ENCODE peak calls at places on chromosomes 7 and 10, in ten cellular contexts. H, E, C, Y, G, D, U, O, R and P are unnamed samples.

GRCh38 chr10:71060636-71061426 is 151.5 kb upstream of the UNC5B start:
- DNase-seq in E (no peak), R (no peak), U (no peak), O (no peak), Y (no peak), H (no peak), G (no peak), D (no peak), C (no peak), P (no peak)

GRCh38 chr7:149500201-149500600 is 2.6 kb upstream of the ZNF746 start:
- DNase-seq in Y (no peak), O (no peak), R (no peak), C (no peak), D (no peak), G (no peak), U (no peak), E (no peak), H (no peak), P (no peak)

GRCh38 chr7:98559958-98560357 is 57.1 kb upstream of the NPTX2 start:
- DNase-seq in C (no peak), O (no peak), G (no peak), E (no peak), H (no peak), Y (no peak), R (no peak), D (no peak), U (no peak), P (no peak)

GRCh38 chr7:139694389-139694676 is 83.5 kb downstream of the HIPK2 start:
- DNase-seq in U (no peak), E (no peak), R (no peak), G (no peak), H (no peak), O (no peak), D (no peak), C (no peak), Y (no peak), P (no peak)

GRCh38 chr10:5546891-5547683 is 22.3 kb downstream of the CALML3 start:
- DNase-seq in U (peak; percentile 64), H (peak; percentile 2), C (peak; percentile 44), R (no peak), E (no peak), Y (no peak), G (peak; percentile 50), D (no peak), O (peak; percentile 86), P (no peak)

GRCh38 chr10:53395449-53395848 is 622.9 kb upstream of the MBL2 start:
- DNase-seq in H (no peak), G (no peak), R (no peak), Y (no peak), D (no peak), O (no peak), C (no peak), E (no peak), U (no peak), P (no peak)

GRCh38 chr10:71569775-71570588 is 149.6 kb downstream of the C10orf105 start:
- DNase-seq in U (peak; percentile 79), R (peak; percentile 34), D (peak; percentile 89), E (peak; percentile 66), O (peak; percentile 39), H (peak; percentile 68), Y (peak; percentile 72), C (peak; percentile 60), G (no peak), P (peak; percentile 73)

GRCh38 chr7:158030566-158030965 is 557.1 kb downstream of the PTPRN2 start:
- DNase-seq in H (no peak), Y (no peak), E (no peak), O (no peak), D (no peak), R (no peak), G (no peak), C (no peak), U (no peak), P (no peak)

GRCh38 chr10:110357252-110357780 is 52.6 kb upstream of the SMNDC1 start:
- DNase-seq in U (no peak), H (no peak), R (peak; percentile 98), E (peak; percentile 54), D (peak; percentile 71), G (no peak), Y (peak; percentile 54), C (peak; percentile 33), O (peak; percentile 73), P (no peak)

GRCh38 chr10:11551915-11552602 is 59.4 kb downstream of the USP6NL start:
- DNase-seq in O (peak; percentile 99), C (peak; percentile 76), E (no peak), G (no peak), Y (peak; percentile 31), U (no peak), D (no peak), H (no peak), R (peak; percentile 93), P (peak; percentile 28)

GRCh38 chr10:50501899-50502556 is 121.7 kb downstream of the SGMS1 start:
- DNase-seq in H (no peak), R (no peak), U (no peak), O (peak; percentile 32), E (no peak), G (no peak), D (no peak), C (no peak), Y (no peak), P (peak; percentile 14)

GRCh38 chr10:16690417-16690816 is 126.8 kb downstream of the RSU1 start:
- DNase-seq in Y (no peak), R (no peak), U (no peak), C (no peak), E (no peak), O (no peak), H (no peak), D (no peak), G (no peak), P (no peak)

GRCh38 chr7:54788664-54789063 is 29.7 kb upstream of the SEC61G start:
- DNase-seq in D (peak; percentile 22), C (peak; percentile 92), H (no peak), O (peak; percentile 93), E (peak; percentile 9), Y (peak; percentile 35), G (peak; percentile 75), U (no peak), R (peak; percentile 93), P (peak; percentile 53)

GRCh38 chr10:63587191-63587590 is 66.0 kb downstream of the REEP3 start:
- DNase-seq in U (no peak), E (no peak), G (no peak), D (no peak), H (no peak), Y (no peak), C (no peak), R (no peak), O (no peak), P (no peak)

GRCh38 chr10:69888882-69889584 is 87.3 kb downstream of the COL13A1 start:
- DNase-seq in C (no peak), U (no peak), G (no peak), E (no peak), R (no peak), Y (no peak), D (no peak), O (no peak), H (no peak), P (no peak)

GRCh38 chr10:132634241-132634946 is 96.8 kb downstream of the INPP5A start:
- DNase-seq in E (no peak), D (no peak), C (no peak), O (no peak), R (no peak), U (no peak), G (no peak), Y (no peak), H (no peak), P (peak; percentile 32)

GRCh38 chr10:104449402-104449801 is 95.8 kb downstream of the CFAP58 start:
- DNase-seq in C (no peak), G (no peak), O (peak; percentile 31), U (no peak), E (no peak), H (no peak), D (no peak), Y (no peak), R (peak; percentile 71), P (no peak)

GRCh38 chr10:98041352-98042043 is 11.1 kb upstream of the CRTAC1 start:
- DNase-seq in D (peak; percentile 55), U (peak; percentile 69), E (peak; percentile 7), O (peak; percentile 53), R (peak; percentile 63), Y (peak; percentile 42), H (no peak), G (peak; percentile 42), C (peak; percentile 73), P (peak; percentile 58)

GRCh38 chr7:144127714-144128334 is 4.8 kb downstream of the OR2A14 start:
- DNase-seq in H (peak; percentile 76), Y (peak; percentile 77), E (peak; percentile 84), R (peak; percentile 76), D (peak; percentile 95), O (peak; percentile 73), C (peak; percentile 89), G (peak; percentile 86), U (peak; percentile 88), P (peak; percentile 69)

GRCh38 chr7:27759491-27759890 is 19.5 kb downstream of the TAX1BP1 start:
- DNase-seq in G (no peak), R (no peak), H (no peak), E (no peak), O (no peak), U (no peak), C (no peak), Y (no peak), D (no peak), P (no peak)

GRCh38 chr10:5595095-5595494 is 70.3 kb downstream of the CALML3 start:
- DNase-seq in D (no peak), Y (no peak), R (no peak), H (no peak), G (no peak), O (peak; percentile 61), C (no peak), E (no peak), U (no peak), P (no peak)